ENCODE peak calls at places on chromosomes 13 and 19, in four cellular contexts. One of them, this sample, is unnamed.

GRCh38 chr19:57803594-57804325 is 11.0 kb downstream of the ZNF552 start:
- DNase-seq in activated T-cell treated with anti-CD3 and anti-CD28 coated beads for 1 hour: no peak
- DNase-seq in HEK293T: no peak
- DNase-seq in AML-193: no peak
- DNase-seq in this sample: no peak

GRCh38 chr13:45121421-45121820 is 1.1 kb downstream of the GTF2F2 start:
- DNase-seq in activated T-cell treated with anti-CD3 and anti-CD28 coated beads for 1 hour: no peak
- DNase-seq in HEK293T: peak
- DNase-seq in AML-193: peak
- DNase-seq in this sample: no peak

GRCh38 chr19:4844348-4845179 is 13.1 kb upstream of the TICAM1 start:
- DNase-seq in activated T-cell treated with anti-CD3 and anti-CD28 coated beads for 1 hour: no peak
- DNase-seq in HEK293T: no peak
- DNase-seq in AML-193: no peak
- DNase-seq in this sample: no peak

GRCh38 chr13:113147206-113147605 is 11.2 kb upstream of the PROZ start:
- DNase-seq in activated T-cell treated with anti-CD3 and anti-CD28 coated beads for 1 hour: no peak
- DNase-seq in HEK293T: no peak
- DNase-seq in AML-193: no peak
- DNase-seq in this sample: no peak

GRCh38 chr19:601310-601709 is 11.6 kb downstream of the HCN2 start:
- DNase-seq in activated T-cell treated with anti-CD3 and anti-CD28 coated beads for 1 hour: no peak
- DNase-seq in HEK293T: no peak
- DNase-seq in AML-193: no peak
- DNase-seq in this sample: no peak

GRCh38 chr13:87235621-87236020 is 435.6 kb upstream of the SLITRK5 start:
- DNase-seq in activated T-cell treated with anti-CD3 and anti-CD28 coated beads for 1 hour: no peak
- DNase-seq in HEK293T: no peak
- DNase-seq in AML-193: no peak
- DNase-seq in this sample: no peak

GRCh38 chr19:2867025-2867991 is at the start of gene ZNF556:
- DNase-seq in activated T-cell treated with anti-CD3 and anti-CD28 coated beads for 1 hour: no peak
- DNase-seq in HEK293T: peak
- DNase-seq in AML-193: no peak
- DNase-seq in this sample: no peak

GRCh38 chr19:11848200-11848593 is 329 bp upstream of the ZNF439 start:
- DNase-seq in activated T-cell treated with anti-CD3 and anti-CD28 coated beads for 1 hour: no peak
- DNase-seq in HEK293T: no peak
- DNase-seq in AML-193: no peak
- DNase-seq in this sample: no peak

GRCh38 chr13:44715287-44716224 is 139.4 kb upstream of the TSC22D1 start:
- DNase-seq in activated T-cell treated with anti-CD3 and anti-CD28 coated beads for 1 hour: no peak
- DNase-seq in HEK293T: no peak
- DNase-seq in AML-193: no peak
- DNase-seq in this sample: no peak

GRCh38 chr13:32314968-32315254 is 252 bp downstream of the ZAR1L start:
- DNase-seq in activated T-cell treated with anti-CD3 and anti-CD28 coated beads for 1 hour: peak
- DNase-seq in HEK293T: peak
- DNase-seq in AML-193: peak
- DNase-seq in this sample: no peak

GRCh38 chr19:58056261-58056660 is 2.8 kb upstream of the ZNF135 start:
- DNase-seq in activated T-cell treated with anti-CD3 and anti-CD28 coated beads for 1 hour: no peak
- DNase-seq in HEK293T: no peak
- DNase-seq in AML-193: no peak
- DNase-seq in this sample: no peak

GRCh38 chr13:52405767-52406494 is at the start of gene THSD1:
- DNase-seq in activated T-cell treated with anti-CD3 and anti-CD28 coated beads for 1 hour: no peak
- DNase-seq in HEK293T: peak
- DNase-seq in AML-193: no peak
- DNase-seq in this sample: no peak

GRCh38 chr13:20136781-20137703 is 23.8 kb downstream of the GJA3 start:
- DNase-seq in activated T-cell treated with anti-CD3 and anti-CD28 coated beads for 1 hour: no peak
- DNase-seq in HEK293T: no peak
- DNase-seq in AML-193: no peak
- DNase-seq in this sample: peak

GRCh38 chr13:99896712-99897440 is 74.7 kb downstream of the ZIC5 start:
- DNase-seq in activated T-cell treated with anti-CD3 and anti-CD28 coated beads for 1 hour: no peak
- DNase-seq in HEK293T: no peak
- DNase-seq in AML-193: no peak
- DNase-seq in this sample: no peak

GRCh38 chr19:57964761-57965160 is 9.6 kb downstream of the C19orf18 start:
- DNase-seq in activated T-cell treated with anti-CD3 and anti-CD28 coated beads for 1 hour: no peak
- DNase-seq in HEK293T: no peak
- DNase-seq in AML-193: no peak
- DNase-seq in this sample: no peak